ENCODE peak calls at places on chromosomes 13 and 19, in ten cellular contexts. E is T-helper 1 cell; B is stimulated activated CD8-positive, alpha-beta memory T cell treated with anti-CD3 and anti-CD28 coated beads, Interleukin-2, amount 100 ng/mL, for 48 hours; K is GF-D8; M is mucosa of descending colon; U is activated T-cell treated with anti-CD3 and anti-CD28 coated beads for 1 hour; V is stimulated activated CD4-positive, alpha-beta T cell treated with anti-CD3 and anti-CD28 coated beads, Interleukin-4, amount 100 ng/mL, for 24 hours; S is effector memory CD4-positive, alpha-beta T cell; O is naive B cell; A is AG04450. H is an unnamed sample.

GRCh38 chr19:48443262-48443661 is 2.5 kb upstream of the GRWD1 start:
- DNase-seq in M (no peak), K (no peak), A (no peak), B (no peak), O (peak; percentile 15), V (no peak), U (no peak), E (no peak), S (no peak), H (no peak)

GRCh38 chr13:71866173-71867091 is 572 bp downstream of the DACH1 start:
- DNase-seq in E (peak; percentile 1), K (peak; percentile 58), A (no peak), M (peak; percentile 50), B (no peak), S (no peak), V (no peak), O (no peak), U (no peak), H (no peak)

GRCh38 chr19:11261902-11262839 is at the start of gene DOCK6:
- DNase-seq in S (no peak), B (peak; percentile 20), E (no peak), U (no peak), A (no peak), V (no peak), O (peak; percentile 8), M (peak; percentile 75), K (no peak), H (no peak)

GRCh38 chr19:13098291-13099072 is 4.2 kb downstream of the LYL1 start:
- DNase-seq in U (no peak), V (no peak), S (no peak), A (no peak), O (peak; percentile 69), M (peak; percentile 43), E (peak; percentile 76), K (peak; percentile 74), B (no peak), H (peak; percentile 59)

GRCh38 chr13:113245858-113246791 is 36.7 kb downstream of the CUL4A start:
- DNase-seq in E (no peak), M (no peak), B (no peak), U (no peak), V (no peak), O (no peak), S (no peak), K (no peak), A (no peak), H (no peak)

GRCh38 chr13:69769637-69770036 is 338.0 kb upstream of the ATXN8OS start:
- DNase-seq in E (no peak), M (no peak), K (no peak), B (no peak), V (no peak), O (no peak), A (no peak), S (no peak), U (no peak), H (no peak)

GRCh38 chr19:33552191-33552927 is 30.8 kb upstream of the PEPD start:
- DNase-seq in M (no peak), E (no peak), V (no peak), S (no peak), A (no peak), B (no peak), U (no peak), K (no peak), O (no peak), H (no peak)

GRCh38 chr19:13958043-13958442 is 5.7 kb downstream of the DCAF15 start:
- DNase-seq in E (no peak), V (no peak), A (no peak), O (no peak), K (no peak), B (no peak), M (no peak), S (no peak), U (no peak), H (no peak)

GRCh38 chr13:20993661-20994440 is 67.5 kb downstream of the LATS2 start:
- DNase-seq in S (no peak), V (no peak), A (no peak), K (peak; percentile 91), U (no peak), B (no peak), O (no peak), M (no peak), E (no peak), H (no peak)

GRCh38 chr19:2659856-2660432 is 42.5 kb downstream of the GNG7 start:
- DNase-seq in A (no peak), M (no peak), S (no peak), V (no peak), K (no peak), B (no peak), O (no peak), E (no peak), U (no peak), H (no peak)

GRCh38 chr19:5936308-5936980 is 22.4 kb downstream of the CAPS start:
- DNase-seq in O (no peak), U (no peak), A (no peak), M (no peak), B (no peak), K (no peak), S (no peak), E (no peak), V (no peak), H (no peak)

GRCh38 chr13:41064493-41064892 is 3.2 kb downstream of the WBP4 start:
- DNase-seq in S (no peak), E (no peak), A (peak; percentile 44), K (no peak), B (no peak), U (no peak), V (no peak), O (no peak), M (no peak), H (no peak)

GRCh38 chr19:13951799-13952153 is 533 bp upstream of the DCAF15 start:
- DNase-seq in O (no peak), M (no peak), B (no peak), K (no peak), A (no peak), E (no peak), S (no peak), U (no peak), V (no peak), H (no peak)

H was measured in memory B cell.